ENCODE peak calls at places on chromosomes 1 and 21, in ten cellular contexts. U, H, T, Y, D, S, B, J, C and X are unnamed samples.

GRCh38 chr1:72439036-72439435 is 156.7 kb upstream of the NEGR1 start:
- DNase-seq in B (no peak), S (no peak), C (no peak), Y (no peak), J (no peak), T (no peak), H (no peak), D (peak), U (peak), X (no peak)

GRCh38 chr1:66527688-66528087 is 6.3 kb upstream of the SGIP1 start:
- DNase-seq in U (peak), D (peak), Y (no peak), T (no peak), J (no peak), S (peak), C (no peak), H (peak), B (no peak), X (no peak)

GRCh38 chr1:26280333-26281042 is 602 bp downstream of the SH3BGRL3 start:
- DNase-seq in Y (peak), J (no peak), B (no peak), S (no peak), T (no peak), C (no peak), H (peak), U (no peak), D (no peak), X (no peak)

GRCh38 chr1:9298282-9298681 is 5.6 kb downstream of the SPSB1 start:
- DNase-seq in D (no peak), S (no peak), U (no peak), H (no peak), Y (no peak), J (no peak), T (no peak), B (no peak), C (no peak), X (no peak)

GRCh38 chr1:117262976-117263375 is 52.2 kb upstream of the VTCN1 start:
- DNase-seq in U (no peak), J (no peak), S (no peak), B (no peak), T (no peak), C (no peak), D (no peak), H (no peak), Y (no peak), X (no peak)

GRCh38 chr1:157983787-157984186 is 9.7 kb upstream of the KIRREL1 start:
- DNase-seq in H (no peak), D (no peak), J (no peak), Y (no peak), U (no peak), B (no peak), C (no peak), T (no peak), S (no peak), X (no peak)

GRCh38 chr1:181128592-181129497 is 40.3 kb downstream of the IER5 start:
- DNase-seq in D (no peak), J (no peak), T (no peak), S (no peak), B (no peak), Y (no peak), H (peak), C (no peak), U (no peak), X (no peak)

GRCh38 chr1:232636799-232637198 is 6.9 kb upstream of the SIPA1L2 start:
- DNase-seq in B (no peak), S (no peak), D (no peak), Y (no peak), T (no peak), H (no peak), U (no peak), C (no peak), J (no peak), X (no peak)

GRCh38 chr1:97877307-97877706 is 43.5 kb downstream of the DPYD start:
- DNase-seq in D (no peak), C (no peak), S (no peak), T (no peak), U (no peak), H (no peak), J (no peak), Y (no peak), B (no peak), X (peak)

GRCh38 chr1:235052067-235053008 is 76.3 kb downstream of the TOMM20 start:
- DNase-seq in C (no peak), J (no peak), Y (peak), T (no peak), U (no peak), B (no peak), D (no peak), H (no peak), S (peak), X (no peak)

GRCh38 chr1:205680073-205680851 is at the start of gene SLC45A3:
- DNase-seq in C (no peak), U (no peak), S (peak), H (peak), D (peak), B (no peak), T (peak), J (no peak), Y (no peak), X (no peak)

GRCh38 chr1:241716915-241717651 is 65.0 kb downstream of the WDR64 start:
- DNase-seq in Y (no peak), C (no peak), D (peak), S (no peak), T (no peak), J (no peak), H (no peak), B (no peak), U (no peak), X (no peak)

GRCh38 chr1:206911064-206911663 is 10.6 kb downstream of the FCMR start:
- DNase-seq in Y (peak), B (no peak), D (peak), J (no peak), S (peak), T (no peak), U (peak), H (peak), C (no peak), X (no peak)

GRCh38 chr1:237932806-237933205 is 42.1 kb upstream of the ZP4 start:
- DNase-seq in J (no peak), S (no peak), B (no peak), C (no peak), T (no peak), D (no peak), Y (no peak), H (no peak), U (no peak), X (no peak)

GRCh38 chr1:61035880-61036279 is 46.5 kb upstream of the NFIA start:
- DNase-seq in U (no peak), C (no peak), B (no peak), Y (no peak), D (no peak), T (no peak), S (no peak), H (no peak), J (no peak), X (no peak)

GRCh38 chr1:16979475-16980327 is 719 bp downstream of the MFAP2 start:
- DNase-seq in D (no peak), S (peak), U (peak), T (no peak), H (peak), J (no peak), Y (no peak), C (no peak), B (no peak), X (no peak)

GRCh38 chr1:33634806-33635205 is 162.4 kb downstream of the ZSCAN20 start:
- DNase-seq in C (peak), T (no peak), J (no peak), S (peak), Y (no peak), U (peak), H (peak), B (no peak), D (peak), X (no peak)

DNA sequence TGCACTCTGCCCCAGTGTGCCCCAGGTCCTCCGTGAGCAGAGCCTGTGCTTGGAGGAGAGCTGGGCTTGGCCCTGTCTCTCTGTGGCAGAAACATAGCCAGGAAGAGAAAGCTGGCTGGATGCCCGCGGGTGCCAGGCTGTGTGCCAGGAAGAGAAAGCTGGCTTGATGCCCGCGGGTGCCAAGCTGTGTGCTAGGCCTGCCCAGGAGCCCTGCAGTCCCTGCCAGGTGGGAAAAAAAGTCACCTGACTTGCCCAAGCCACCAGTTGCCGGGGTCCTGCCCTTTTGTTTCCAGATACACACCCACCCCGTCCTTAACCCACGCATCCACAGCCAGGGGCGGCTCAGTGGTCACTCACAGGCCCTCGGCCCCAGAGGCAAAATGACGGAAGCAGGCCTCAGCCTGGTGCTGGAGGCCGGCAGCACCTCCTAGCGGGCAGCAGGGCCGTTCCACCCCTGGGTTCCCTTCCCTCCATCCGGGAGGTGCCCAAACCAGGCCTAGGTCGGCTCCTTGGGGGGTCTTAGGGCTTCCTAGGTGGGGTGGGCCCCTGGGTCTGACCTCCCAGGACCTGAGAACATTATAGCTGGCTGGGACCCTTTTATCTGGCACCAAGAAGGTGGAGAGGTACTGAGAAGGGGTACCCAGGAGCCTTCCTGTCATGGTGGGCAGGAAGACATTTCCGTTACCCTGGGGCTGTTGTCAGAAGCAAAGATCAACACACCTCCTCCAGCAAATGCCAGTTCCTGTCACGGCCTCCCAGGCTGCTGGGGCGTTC is 9.1 kb downstream of the ITGB2 start:
- DNase-seq in C (peak), U (no peak), H (no peak), D (no peak), B (peak), T (peak), Y (peak), J (peak), S (no peak), X (no peak)
- TF ChIP-seq CTCF in C (peak), U (peak), H (peak), D (peak), B (peak), T (no peak), Y (peak), J (peak), S (no peak), X (no peak)

GRCh38 chr1:182962554-182963115 is 9.7 kb upstream of the SHCBP1L start:
- DNase-seq in U (peak), S (peak), J (peak), C (peak), T (peak), D (peak), B (peak), Y (peak), H (peak), X (peak)
- H3K4me3 ChIP-seq in U (no peak), S (no peak), J (peak), C (no peak), T (peak), D (peak), B (no peak), Y (peak), H (no peak), X (peak)

GRCh38 chr1:109151146-109151545 is 37.2 kb downstream of the ELAPOR1 start:
- DNase-seq in J (no peak), S (peak), H (peak), T (peak), C (no peak), B (no peak), Y (no peak), D (peak), U (peak), X (no peak)
- TF ChIP-seq CTCF in J (no peak), S (no peak), H (no peak), T (no peak), C (no peak), B (no peak), Y (no peak), D (no peak), U (no peak), X (no peak)

DNA sequence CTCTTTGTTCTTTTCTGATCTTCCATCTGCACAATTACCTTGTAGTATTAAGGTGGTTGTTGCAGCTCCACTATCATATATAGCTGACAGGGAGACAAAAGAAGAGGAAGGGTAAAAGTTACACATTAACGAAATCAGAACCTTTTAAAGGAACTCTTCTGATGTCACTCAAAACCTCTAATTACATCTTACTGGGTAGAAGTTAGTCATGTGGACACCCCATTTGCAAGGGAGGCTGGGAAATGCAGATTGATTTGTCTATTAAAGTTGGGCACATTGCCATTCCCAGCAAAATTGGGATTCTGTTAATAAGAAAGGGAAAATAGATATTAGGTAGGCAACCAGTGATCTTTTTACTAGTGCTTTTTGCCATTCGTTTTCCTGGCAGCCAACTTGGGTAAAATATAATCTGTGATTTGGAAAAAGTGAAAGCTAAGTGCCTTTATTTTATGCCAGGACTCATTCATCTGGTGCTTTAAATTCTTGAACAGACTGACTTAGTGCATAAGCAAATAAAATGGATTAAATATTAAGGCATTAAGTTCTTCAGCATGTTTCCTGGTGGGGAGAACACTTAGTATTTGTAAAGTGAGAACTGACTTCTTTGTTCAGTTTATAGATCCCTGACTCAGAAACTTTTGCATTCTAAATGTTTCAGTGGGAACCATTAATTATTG is 71.3 kb downstream of the DNM3 start:
- DNase-seq in D (no peak), Y (no peak), T (no peak), H (no peak), S (no peak), B (no peak), J (no peak), U (no peak), C (no peak), X (no peak)
- H3K4me3 ChIP-seq in D (no peak), Y (no peak), T (no peak), H (no peak), S (no peak), B (no peak), J (no peak), U (no peak), C (no peak), X (no peak)

DNA sequence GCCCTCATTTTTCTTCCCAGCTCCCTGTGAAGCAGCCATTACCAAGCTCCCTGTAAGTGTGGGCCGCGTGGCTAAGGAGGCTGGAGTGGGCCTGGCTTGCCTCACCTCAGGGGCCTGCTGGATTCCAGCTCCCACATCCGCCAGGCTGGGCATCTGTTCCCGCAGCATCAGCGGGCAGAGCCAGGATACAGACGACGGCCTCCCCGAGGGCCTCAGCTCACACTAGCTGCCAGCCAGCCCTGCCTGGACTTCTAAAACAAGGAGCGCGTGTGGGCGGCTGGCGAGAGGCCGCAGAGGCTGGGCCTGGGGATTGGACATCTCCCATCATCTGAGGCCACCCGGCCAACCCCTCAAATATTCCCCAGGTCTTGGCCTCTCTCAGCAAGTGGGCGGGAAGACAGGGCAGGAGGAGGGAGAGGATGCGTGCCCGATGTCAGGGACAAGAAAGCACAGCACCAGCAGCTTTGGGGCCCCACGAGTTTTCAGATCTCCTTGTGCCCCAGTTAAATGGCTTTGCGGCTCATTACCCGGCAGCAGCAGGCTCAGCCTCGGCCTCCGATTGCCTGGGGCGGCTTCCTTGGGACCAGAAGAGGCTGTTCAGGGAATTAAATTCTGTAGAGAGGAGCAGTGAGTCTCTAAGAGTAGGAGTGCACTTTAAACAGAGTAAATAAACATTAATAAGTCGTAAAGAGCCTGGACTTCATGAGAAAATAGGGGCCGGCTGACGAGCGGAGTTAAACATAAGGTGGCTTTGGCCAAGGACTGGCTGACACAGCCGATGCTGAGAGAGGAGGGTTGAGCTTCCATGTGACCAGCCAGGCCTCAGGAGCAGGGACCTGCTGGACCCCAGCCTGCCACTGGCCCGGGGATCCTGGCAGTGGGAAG is 208.9 kb upstream of the C1orf174 start:
- DNase-seq in S (no peak), T (no peak), C (no peak), B (no peak), U (no peak), Y (peak), J (no peak), H (no peak), D (no peak), X (no peak)
- TF ChIP-seq CTCF in S (no peak), T (no peak), C (no peak), B (no peak), U (no peak), Y (no peak), J (no peak), H (no peak), D (no peak), X (no peak)

GRCh38 chr1:167066333-167067122 is 23.6 kb downstream of the GPA33 start:
- DNase-seq in S (peak), B (peak), D (peak), C (peak), Y (peak), J (peak), U (peak), H (peak), T (peak), X (no peak)
- H3K4me3 ChIP-seq in S (peak), B (no peak), D (peak), C (no peak), Y (peak), J (no peak), U (peak), H (peak), T (peak), X (peak)

DNA sequence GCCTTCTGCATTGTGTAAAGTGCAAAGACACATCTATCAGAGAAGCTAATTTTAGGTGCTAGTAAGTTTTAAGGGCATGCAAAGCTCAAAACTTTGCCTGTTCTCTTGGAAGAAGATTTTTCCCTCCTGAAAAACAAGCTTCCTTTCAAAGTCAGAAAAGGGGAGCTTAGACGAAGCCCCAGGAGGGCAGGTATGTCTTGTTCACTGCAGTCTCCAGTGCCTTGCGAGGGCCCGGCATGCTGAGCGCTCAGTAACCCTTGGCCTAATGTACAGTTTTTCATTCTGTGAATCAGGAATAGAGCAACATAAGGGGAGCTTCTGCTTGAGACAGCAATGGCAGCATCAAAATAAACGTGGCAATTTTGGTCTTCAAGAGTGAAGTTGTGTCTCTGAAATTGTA is 35.0 kb downstream of the GALNT2 start:
- DNase-seq in S (no peak), C (no peak), H (peak), B (no peak), U (no peak), T (no peak), D (no peak), J (no peak), Y (no peak), X (no peak)
- TF ChIP-seq CTCF in S (no peak), C (no peak), H (no peak), B (no peak), U (no peak), T (no peak), D (no peak), J (no peak), Y (no peak), X (no peak)